ENCODE peak calls at places on chromosomes 6 and 20, in six cellular contexts. A is astrocyte of the spinal cord, T is nephron progenitor cell, Q is neural crest cell, D is fibroblast of the aortic adventitia, N is natural killer cell. M is an unnamed sample.

GRCh38 chr20:1327827-1328679 is 886 bp downstream of the SDCBP2 start:
- DNase-seq in A (no peak), T (no peak), N (no peak), D (no peak), Q (no peak), M (peak)

GRCh38 chr6:118771253-118771652 is 119.9 kb upstream of the CEP85L start:
- DNase-seq in T (no peak), Q (no peak), D (no peak), A (no peak), N (no peak), M (no peak)

GRCh38 chr6:49333345-49334120 is 129.5 kb downstream of the MMUT start:
- DNase-seq in D (peak), N (no peak), A (no peak), Q (no peak), T (no peak), M (no peak)

GRCh38 chr6:78623567-78623966 is 243.8 kb upstream of the IRAK1BP1 start:
- DNase-seq in D (no peak), N (no peak), Q (no peak), A (no peak), T (no peak), M (no peak)

GRCh38 chr6:31407699-31408098 is 4.3 kb downstream of the MICA start:
- DNase-seq in N (no peak), Q (no peak), A (peak), T (no peak), D (peak), M (no peak)

GRCh38 chr6:28161410-28162079 is 19.9 kb downstream of the ZKSCAN8 start:
- DNase-seq in Q (peak), D (peak), T (peak), N (peak), A (peak), M (peak)

GRCh38 chr6:113351183-113351834 is 505.8 kb upstream of the MARCKS start:
- DNase-seq in A (peak), D (peak), N (no peak), Q (no peak), T (no peak), M (no peak)

GRCh38 chr6:30163090-30163917 is at the start of gene TRIM15:
- DNase-seq in N (no peak), T (no peak), D (no peak), Q (no peak), A (no peak), M (no peak)

GRCh38 chr6:74798302-74798701 is 407.6 kb downstream of the COL12A1 start:
- DNase-seq in Q (no peak), N (no peak), T (no peak), A (no peak), D (no peak), M (no peak)

GRCh38 chr6:89051725-89052124 is 28.8 kb upstream of the PNRC1 start:
- DNase-seq in D (no peak), A (no peak), T (no peak), Q (no peak), N (no peak), M (no peak)

GRCh38 chr6:167219967-167220512 is 62.3 kb upstream of the GPR31 start:
- DNase-seq in A (no peak), N (no peak), T (no peak), D (no peak), Q (no peak), M (no peak)

GRCh38 chr6:9126845-9127560 is 691.7 kb upstream of the SLC35B3 start:
- DNase-seq in T (no peak), N (no peak), A (peak), Q (no peak), D (peak), M (no peak)

GRCh38 chr6:36874443-36875249 is at the start of gene PPIL1:
- DNase-seq in T (peak), Q (peak), N (peak), A (peak), D (peak), M (peak)
- TF ChIP-seq CTCF in T (no peak), Q (no peak), N (no peak), A (no peak), D (no peak), M (peak)

DNA sequence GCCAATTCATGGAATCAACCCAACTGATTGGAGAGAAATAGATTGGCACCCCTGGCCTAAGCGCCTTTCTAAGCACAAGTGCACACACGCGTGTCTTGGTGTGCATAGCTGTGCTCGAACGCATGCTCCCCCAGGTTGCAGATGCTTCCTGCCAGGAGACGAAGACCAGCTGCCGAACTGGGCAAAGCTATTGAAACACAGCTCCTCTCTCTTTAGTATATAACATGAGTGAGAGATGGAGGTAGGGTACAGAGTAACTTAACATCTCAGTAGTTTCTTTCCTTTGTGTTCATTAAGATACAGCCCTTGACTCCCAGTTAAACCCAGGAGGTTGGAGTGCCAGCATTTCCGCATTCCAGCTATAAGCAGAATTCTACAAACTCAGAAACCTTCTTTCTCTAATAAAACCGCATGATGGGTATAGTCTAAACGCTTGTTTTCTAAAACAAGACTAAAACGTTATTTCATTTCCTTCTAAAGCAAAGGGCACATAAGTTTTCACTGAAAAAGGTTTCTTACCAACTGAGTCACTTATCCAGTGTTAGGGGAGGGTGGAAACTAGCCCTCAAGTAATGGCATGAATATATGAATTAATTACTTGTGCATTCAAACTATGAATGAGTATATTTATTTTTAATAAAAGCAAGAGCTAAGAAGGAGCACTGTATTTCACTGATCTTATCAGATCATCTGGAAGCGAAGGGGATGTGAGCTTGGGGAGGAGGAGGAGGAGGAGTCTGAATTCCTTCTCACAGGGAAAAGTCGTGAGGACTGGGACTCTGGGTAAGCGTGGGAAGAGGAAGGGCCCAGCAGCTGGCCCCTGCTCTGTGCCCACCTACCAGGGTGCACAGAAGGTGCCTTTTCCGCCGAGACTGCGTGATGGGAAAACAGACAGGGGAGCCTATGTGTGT is 179.2 kb downstream of the TMEM242 start:
- DNase-seq in D (peak), Q (no peak), N (no peak), A (peak), T (no peak), M (no peak)
- TF ChIP-seq CTCF in D (no peak), Q (no peak), N (no peak), A (no peak), T (no peak), M (no peak)

GRCh38 chr6:137846274-137846673 is 20.8 kb upstream of the TNFAIP3 start:
- DNase-seq in T (no peak), A (no peak), Q (no peak), N (no peak), D (no peak), M (no peak)

GRCh38 chr6:137847748-137848147 is 19.3 kb upstream of the TNFAIP3 start:
- DNase-seq in Q (no peak), A (no peak), T (no peak), N (no peak), D (no peak), M (no peak)

GRCh38 chr6:137843206-137843605 is 23.9 kb upstream of the TNFAIP3 start:
- DNase-seq in D (no peak), N (no peak), T (no peak), A (no peak), Q (no peak), M (no peak)

GRCh38 chr6:137846772-137847313 is 20.2 kb upstream of the TNFAIP3 start:
- DNase-seq in T (no peak), A (no peak), D (no peak), N (no peak), Q (no peak), M (no peak)

GRCh38 chr6:137845460-137845859 is 21.6 kb upstream of the TNFAIP3 start:
- DNase-seq in N (no peak), T (no peak), A (no peak), D (peak), Q (no peak), M (no peak)
- TF ChIP-seq CTCF in N (no peak), T (no peak), A (no peak), D (peak), Q (no peak), M (no peak)

GRCh38 chr6:111478749-111479148 is 4.3 kb downstream of the REV3L start:
- DNase-seq in Q (no peak), T (no peak), A (peak), N (no peak), D (peak), M (no peak)
- TF ChIP-seq CTCF in Q (no peak), T (no peak), A (peak), N (peak), D (peak), M (peak)

GRCh38 chr6:56650191-56650590 is 7.5 kb upstream of the DST start:
- DNase-seq in A (no peak), T (no peak), Q (no peak), D (no peak), N (no peak), M (no peak)
- TF ChIP-seq CTCF in A (no peak), T (no peak), Q (no peak), D (no peak), N (no peak), M (no peak)

GRCh38 chr6:81834141-81834621 is 81.7 kb upstream of the TENT5A start:
- DNase-seq in D (peak), Q (no peak), T (no peak), N (no peak), A (peak), M (no peak)

GRCh38 chr6:81842254-81842653 is 89.8 kb upstream of the TENT5A start:
- DNase-seq in Q (no peak), N (no peak), A (peak), T (no peak), D (peak), M (no peak)

GRCh38 chr6:81843302-81843701 is 90.8 kb upstream of the TENT5A start:
- DNase-seq in T (no peak), N (no peak), D (no peak), Q (no peak), A (no peak), M (no peak)

GRCh38 chr6:81838031-81838430 is 85.5 kb upstream of the TENT5A start:
- DNase-seq in Q (no peak), D (peak), T (no peak), A (peak), N (no peak), M (no peak)

DNA sequence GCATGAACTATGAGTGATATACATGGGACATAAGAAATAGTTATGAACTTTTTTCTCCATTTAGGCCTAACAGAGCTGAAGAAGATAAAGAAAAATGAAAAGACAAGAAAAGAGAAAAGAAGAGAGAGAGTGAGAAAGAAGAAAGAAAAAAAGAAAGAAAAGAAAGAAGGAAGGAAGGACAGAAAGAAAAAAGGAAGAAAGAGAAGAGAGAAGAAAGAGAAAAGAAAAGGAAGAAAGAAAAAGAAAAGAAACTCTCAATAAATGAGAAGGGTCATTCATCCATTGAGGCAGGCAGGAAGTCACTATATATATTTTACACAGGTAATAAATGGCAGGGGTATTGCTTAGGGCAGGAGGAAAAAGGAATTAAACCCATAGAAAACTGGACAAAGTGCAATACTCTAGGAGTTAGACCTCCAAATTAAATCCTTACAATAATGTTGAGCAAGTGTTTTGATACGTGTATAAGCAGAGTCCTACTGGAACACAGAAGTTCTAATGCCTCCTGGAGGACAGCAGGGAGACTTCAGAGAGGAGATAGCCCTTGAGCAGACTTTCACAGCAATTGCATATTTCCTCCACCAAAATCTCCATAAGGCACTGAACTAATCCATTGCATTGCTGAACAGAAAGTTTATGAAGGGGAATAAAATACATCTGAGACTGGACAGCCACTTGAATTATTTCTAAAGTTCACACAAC is 86.4 kb upstream of the TENT5A start:
- DNase-seq in N (no peak), A (no peak), T (no peak), Q (no peak), D (no peak), M (no peak)
- TF ChIP-seq CTCF in N (no peak), A (no peak), T (no peak), Q (no peak), D (no peak), M (no peak)

GRCh38 chr6:165231581-165232276 is 77.7 kb downstream of the C6orf118 start:
- DNase-seq in T (peak), N (no peak), D (peak), A (peak), Q (no peak), M (no peak)
- TF ChIP-seq CTCF in T (peak), N (no peak), D (peak), A (peak), Q (peak), M (peak)

M was measured in type B pancreatic cell.